ENCODE peak calls at places on chromosome 20, in six cellular contexts. One of them, this sample, is unnamed.

GRCh38 chr20:11207749-11208502 is 534.1 kb upstream of the JAG1 start:
- DNase-seq in AG04449: no peak
- DNase-seq in heart right ventricle: no peak
- DNase-seq in pancreas: peak
- DNase-seq in GM06990: no peak
- DNase-seq in heart left ventricle: no peak
- DNase-seq in this sample: peak

GRCh38 chr20:46084805-46085792 is 4.7 kb downstream of the NCOA5 start:
- DNase-seq in AG04449: no peak
- DNase-seq in heart right ventricle: no peak
- DNase-seq in pancreas: no peak
- DNase-seq in GM06990: no peak
- DNase-seq in heart left ventricle: no peak
- DNase-seq in this sample: no peak

GRCh38 chr20:1299522-1299921 is 29.4 kb downstream of the SDCBP2 start:
- DNase-seq in AG04449: no peak
- DNase-seq in heart right ventricle: no peak
- DNase-seq in pancreas: no peak
- DNase-seq in GM06990: no peak
- DNase-seq in heart left ventricle: no peak
- DNase-seq in this sample: no peak

GRCh38 chr20:9597547-9597946 is 83.2 kb downstream of the LAMP5 start:
- DNase-seq in AG04449: no peak
- DNase-seq in heart right ventricle: no peak
- DNase-seq in pancreas: no peak
- DNase-seq in GM06990: no peak
- DNase-seq in heart left ventricle: no peak
- DNase-seq in this sample: no peak

GRCh38 chr20:36541227-36542018 is at the start of gene MYL9:
- DNase-seq in AG04449: no peak
- DNase-seq in heart right ventricle: peak
- DNase-seq in pancreas: peak
- DNase-seq in GM06990: peak
- DNase-seq in heart left ventricle: peak
- DNase-seq in this sample: no peak

GRCh38 chr20:56247954-56248782 is at the start of gene MC3R:
- DNase-seq in AG04449: no peak
- DNase-seq in heart right ventricle: peak
- DNase-seq in pancreas: peak
- DNase-seq in GM06990: no peak
- DNase-seq in heart left ventricle: no peak
- DNase-seq in this sample: peak

GRCh38 chr20:31497838-31498540 is 16.3 kb upstream of the HM13 start:
- DNase-seq in AG04449: peak
- DNase-seq in heart right ventricle: peak
- DNase-seq in pancreas: no peak
- DNase-seq in GM06990: no peak
- DNase-seq in heart left ventricle: peak
- DNase-seq in this sample: peak

GRCh38 chr20:63326314-63327228 is 33.6 kb downstream of the COL20A1 start:
- DNase-seq in AG04449: no peak
- DNase-seq in heart right ventricle: no peak
- DNase-seq in pancreas: peak
- DNase-seq in GM06990: no peak
- DNase-seq in heart left ventricle: no peak
- DNase-seq in this sample: no peak

GRCh38 chr20:8744228-8744844 is 324.6 kb upstream of the PLCB4 start:
- DNase-seq in AG04449: no peak
- DNase-seq in heart right ventricle: no peak
- DNase-seq in pancreas: no peak
- DNase-seq in GM06990: no peak
- DNase-seq in heart left ventricle: no peak
- DNase-seq in this sample: no peak

GRCh38 chr20:14956538-14956937 is 619.1 kb upstream of the FLRT3 start:
- DNase-seq in AG04449: no peak
- DNase-seq in heart right ventricle: no peak
- DNase-seq in pancreas: no peak
- DNase-seq in GM06990: no peak
- DNase-seq in heart left ventricle: no peak
- DNase-seq in this sample: no peak

GRCh38 chr20:17617868-17618672 is 48.2 kb downstream of the DSTN start:
- DNase-seq in AG04449: no peak
- DNase-seq in heart right ventricle: no peak
- DNase-seq in pancreas: peak
- DNase-seq in GM06990: no peak
- DNase-seq in heart left ventricle: no peak
- DNase-seq in this sample: no peak

GRCh38 chr20:57402206-57403125 is 11.3 kb downstream of the RBM38 start:
- DNase-seq in AG04449: no peak
- DNase-seq in heart right ventricle: no peak
- DNase-seq in pancreas: peak
- DNase-seq in GM06990: no peak
- DNase-seq in heart left ventricle: no peak
- DNase-seq in this sample: no peak

GRCh38 chr20:8272758-8273157 is 140.7 kb downstream of the PLCB1 start:
- DNase-seq in AG04449: no peak
- DNase-seq in heart right ventricle: no peak
- DNase-seq in pancreas: no peak
- DNase-seq in GM06990: no peak
- DNase-seq in heart left ventricle: no peak
- DNase-seq in this sample: no peak

GRCh38 chr20:17828598-17829144 is 128.9 kb downstream of the BANF2 start:
- DNase-seq in AG04449: no peak
- DNase-seq in heart right ventricle: no peak
- DNase-seq in pancreas: no peak
- DNase-seq in GM06990: no peak
- DNase-seq in heart left ventricle: no peak
- DNase-seq in this sample: no peak

GRCh38 chr20:36542019-36542488 is 735 bp downstream of the MYL9 start:
- DNase-seq in AG04449: no peak
- DNase-seq in heart right ventricle: peak
- DNase-seq in pancreas: peak
- DNase-seq in GM06990: no peak
- DNase-seq in heart left ventricle: peak
- DNase-seq in this sample: no peak

GRCh38 chr20:63248835-63249591 is 5.2 kb downstream of the NKAIN4 start:
- DNase-seq in AG04449: no peak
- DNase-seq in heart right ventricle: no peak
- DNase-seq in pancreas: no peak
- DNase-seq in GM06990: no peak
- DNase-seq in heart left ventricle: no peak
- DNase-seq in this sample: no peak

GRCh38 chr20:59518881-59519706 is 85.2 kb upstream of the PHACTR3 start:
- DNase-seq in AG04449: no peak
- DNase-seq in heart right ventricle: no peak
- DNase-seq in pancreas: peak
- DNase-seq in GM06990: no peak
- DNase-seq in heart left ventricle: no peak
- DNase-seq in this sample: peak

GRCh38 chr20:35773154-35773751 is 1.4 kb downstream of the PHF20 start:
- DNase-seq in AG04449: no peak
- DNase-seq in heart right ventricle: peak
- DNase-seq in pancreas: no peak
- DNase-seq in GM06990: no peak
- DNase-seq in heart left ventricle: peak
- DNase-seq in this sample: no peak

GRCh38 chr20:58129736-58130135 is 98.7 kb downstream of the ANKRD60 start:
- DNase-seq in AG04449: no peak
- DNase-seq in heart right ventricle: no peak
- DNase-seq in pancreas: no peak
- DNase-seq in GM06990: no peak
- DNase-seq in heart left ventricle: no peak
- DNase-seq in this sample: no peak

GRCh38 chr20:11555510-11555909 is 362.2 kb upstream of the BTBD3 start:
- DNase-seq in AG04449: no peak
- DNase-seq in heart right ventricle: no peak
- DNase-seq in pancreas: no peak
- DNase-seq in GM06990: no peak
- DNase-seq in heart left ventricle: no peak
- DNase-seq in this sample: no peak

GRCh38 chr20:39849664-39850063 is 839.4 kb downstream of the MAFB start:
- DNase-seq in AG04449: peak
- DNase-seq in heart right ventricle: peak
- DNase-seq in pancreas: peak
- DNase-seq in GM06990: no peak
- DNase-seq in heart left ventricle: peak
- DNase-seq in this sample: peak

GRCh38 chr20:24699321-24700165 is 230.1 kb downstream of the SYNDIG1 start:
- DNase-seq in AG04449: no peak
- DNase-seq in heart right ventricle: no peak
- DNase-seq in pancreas: no peak
- DNase-seq in GM06990: no peak
- DNase-seq in heart left ventricle: peak
- DNase-seq in this sample: no peak

GRCh38 chr20:46182801-46183200 is 64.7 kb downstream of the CD40 start:
- DNase-seq in AG04449: no peak
- DNase-seq in heart right ventricle: no peak
- DNase-seq in pancreas: no peak
- DNase-seq in GM06990: no peak
- DNase-seq in heart left ventricle: no peak
- DNase-seq in this sample: no peak

GRCh38 chr20:50982372-50982771 is 23.8 kb downstream of the MOCS3 start:
- DNase-seq in AG04449: no peak
- DNase-seq in heart right ventricle: no peak
- DNase-seq in pancreas: no peak
- DNase-seq in GM06990: no peak
- DNase-seq in heart left ventricle: no peak
- DNase-seq in this sample: no peak

GRCh38 chr20:50980071-50980681 is 21.6 kb downstream of the MOCS3 start:
- DNase-seq in AG04449: peak
- DNase-seq in heart right ventricle: no peak
- DNase-seq in pancreas: no peak
- DNase-seq in GM06990: no peak
- DNase-seq in heart left ventricle: no peak
- DNase-seq in this sample: peak

GRCh38 chr20:50977066-50978045 is 18.7 kb downstream of the MOCS3 start:
- DNase-seq in AG04449: no peak
- DNase-seq in heart right ventricle: no peak
- DNase-seq in pancreas: no peak
- DNase-seq in GM06990: no peak
- DNase-seq in heart left ventricle: no peak
- DNase-seq in this sample: no peak

GRCh38 chr20:50980851-50981713 is 22.5 kb downstream of the MOCS3 start:
- DNase-seq in AG04449: no peak
- DNase-seq in heart right ventricle: peak
- DNase-seq in pancreas: peak
- DNase-seq in GM06990: no peak
- DNase-seq in heart left ventricle: peak
- DNase-seq in this sample: no peak

GRCh38 chr20:50981714-50982048 is 23.1 kb downstream of the MOCS3 start:
- DNase-seq in AG04449: no peak
- DNase-seq in heart right ventricle: no peak
- DNase-seq in pancreas: no peak
- DNase-seq in GM06990: no peak
- DNase-seq in heart left ventricle: no peak
- DNase-seq in this sample: no peak
- TF ChIP-seq CTCF in AG04449: no peak
- TF ChIP-seq CTCF in heart right ventricle: no peak
- TF ChIP-seq CTCF in pancreas: no peak
- TF ChIP-seq CTCF in GM06990: no peak
- TF ChIP-seq CTCF in heart left ventricle: peak
- TF ChIP-seq CTCF in this sample: no peak

DNA sequence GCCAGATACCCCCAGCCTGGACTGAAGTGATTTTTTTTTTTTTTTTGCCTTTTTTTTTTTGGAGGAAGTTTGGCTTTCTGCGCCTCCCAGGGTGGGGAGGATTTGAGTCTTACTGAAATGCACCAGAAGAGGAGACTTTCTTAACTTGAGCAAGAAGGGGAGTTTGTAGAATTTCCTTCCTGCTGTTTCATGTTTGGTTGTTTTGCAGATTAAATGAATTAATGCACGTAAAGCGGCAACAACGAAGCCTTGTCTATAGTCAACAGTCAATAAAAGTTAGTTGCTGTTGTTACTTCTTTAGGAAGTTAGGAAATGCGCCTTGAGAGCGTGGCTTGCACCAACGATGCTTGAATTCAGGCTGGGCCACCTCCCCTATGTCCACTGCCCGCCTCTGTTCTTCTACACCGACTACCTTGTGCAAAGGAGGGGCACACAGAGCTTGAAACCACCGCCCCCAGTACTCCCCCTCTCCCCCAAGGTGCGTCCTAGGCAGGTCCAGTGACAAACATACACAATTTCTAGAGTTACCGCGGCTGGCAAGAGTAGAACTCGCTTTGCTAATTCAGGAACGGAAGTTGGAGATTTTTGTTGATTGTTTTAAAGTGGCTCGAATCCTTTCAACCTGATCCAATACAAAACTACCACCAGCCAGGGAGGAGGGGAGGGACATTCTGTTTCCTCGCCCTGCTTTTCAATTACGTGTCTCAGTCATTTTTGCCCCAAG is 828 bp upstream of the CYP24A1 start:
- DNase-seq in AG04449: no peak
- DNase-seq in heart right ventricle: no peak
- DNase-seq in pancreas: no peak
- DNase-seq in GM06990: no peak
- DNase-seq in heart left ventricle: no peak
- DNase-seq in this sample: no peak
- H3K4me3 ChIP-seq in AG04449: no peak
- H3K4me3 ChIP-seq in heart right ventricle: peak
- H3K4me3 ChIP-seq in pancreas: peak
- H3K4me3 ChIP-seq in GM06990: no peak
- H3K4me3 ChIP-seq in heart left ventricle: peak
- H3K4me3 ChIP-seq in this sample: no peak

GRCh38 chr20:61742097-61742805 is 323.4 kb downstream of the TAF4 start:
- DNase-seq in AG04449: no peak
- DNase-seq in heart right ventricle: no peak
- DNase-seq in pancreas: no peak
- DNase-seq in GM06990: no peak
- DNase-seq in heart left ventricle: no peak
- DNase-seq in this sample: no peak
- TF ChIP-seq CTCF in AG04449: no peak
- TF ChIP-seq CTCF in heart right ventricle: no peak
- TF ChIP-seq CTCF in pancreas: no peak
- TF ChIP-seq CTCF in GM06990: no peak
- TF ChIP-seq CTCF in heart left ventricle: no peak
- TF ChIP-seq CTCF in this sample: no peak

DNA sequence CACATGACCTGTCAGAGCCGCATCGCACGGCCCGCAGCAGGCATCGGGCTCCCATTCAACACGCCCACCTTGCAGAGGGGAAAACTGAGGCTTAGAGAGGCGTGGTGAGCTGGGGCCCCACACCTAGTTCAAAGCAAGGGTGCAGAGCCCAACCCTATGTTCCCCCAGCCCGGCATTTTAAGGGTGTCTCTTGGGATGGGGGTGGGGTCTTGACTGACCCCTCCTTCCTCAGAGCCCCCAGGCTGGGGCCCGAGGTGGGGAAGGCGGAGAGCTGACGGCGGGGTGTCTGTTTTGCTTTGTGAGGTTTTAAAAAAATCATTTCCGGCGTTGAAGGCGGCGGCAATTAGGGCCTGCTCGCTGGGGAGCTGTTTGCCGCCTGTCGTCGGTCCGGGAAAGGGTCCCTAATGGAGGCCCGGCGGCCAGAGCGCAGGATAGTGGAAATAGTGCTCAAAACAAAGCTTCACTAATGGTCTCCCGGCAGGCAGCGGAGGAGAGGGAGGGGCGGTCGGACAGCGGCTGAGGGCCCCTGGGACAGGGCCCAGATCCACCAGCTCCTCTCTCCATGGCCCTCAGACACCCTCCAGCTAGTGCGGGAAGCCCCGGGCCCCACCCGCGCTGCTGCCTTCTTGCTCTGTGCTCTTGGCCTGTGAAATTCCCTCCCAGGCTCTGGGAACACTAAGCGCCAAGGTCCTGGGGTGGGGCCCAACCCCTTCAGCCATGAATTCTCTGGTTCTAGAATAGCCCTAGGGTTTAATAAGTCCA is 11.9 kb downstream of the VSTM2L start:
- DNase-seq in AG04449: no peak
- DNase-seq in heart right ventricle: no peak
- DNase-seq in pancreas: no peak
- DNase-seq in GM06990: peak
- DNase-seq in heart left ventricle: no peak
- DNase-seq in this sample: no peak
- H3K4me3 ChIP-seq in AG04449: no peak
- H3K4me3 ChIP-seq in heart right ventricle: peak
- H3K4me3 ChIP-seq in pancreas: no peak
- H3K4me3 ChIP-seq in GM06990: no peak
- H3K4me3 ChIP-seq in heart left ventricle: peak
- H3K4me3 ChIP-seq in this sample: no peak